ENCODE peak calls at places on chromosomes 11 and 22, in six cellular contexts. T, Y, E, B, Q and K are unnamed samples. For H3K9me2, the result is how much of the 10 kb centered on the place peaks cover.

GRCh38 chr11:66559141-66559861 is 9.1 kb downstream of the CTSF start:
- DNase-seq in B (no peak), Q (no peak), Y (no peak), E (no peak), T (peak), K (no peak)

GRCh38 chr22:28142361-28142801 is 223.3 kb upstream of the PITPNB start:
- DNase-seq in Q (peak), T (no peak), Y (no peak), E (peak), B (peak), K (no peak)

GRCh38 chr11:72195921-72196320 is 4.0 kb downstream of the FOLR1 start:
- DNase-seq in Q (no peak), T (no peak), B (no peak), Y (no peak), E (no peak), K (no peak)

GRCh38 chr11:78539566-78539965 is 35.1 kb downstream of the NARS2 start:
- DNase-seq in T (no peak), E (no peak), Y (no peak), Q (no peak), B (peak), K (no peak)

GRCh38 chr22:29553391-29554224 is at the start of gene THOC5:
- DNase-seq in E (peak), T (peak), Y (peak), Q (peak), B (peak), K (peak)

GRCh38 chr11:89452780-89453179 is 38.4 kb downstream of the NOX4 start:
- DNase-seq in Q (no peak), Y (no peak), T (no peak), E (no peak), B (no peak), K (no peak)

GRCh38 chr11:114110948-114111347 is 51.4 kb downstream of the ZBTB16 start:
- DNase-seq in T (no peak), Q (no peak), E (no peak), Y (no peak), B (no peak), K (no peak)

GRCh38 chr11:119912214-119912613 is 183.2 kb upstream of the NECTIN1 start:
- DNase-seq in T (no peak), E (no peak), B (no peak), Y (no peak), Q (no peak), K (no peak)

GRCh38 chr22:45636668-45637067 is 35.0 kb upstream of the ATXN10 start:
- DNase-seq in B (no peak), T (no peak), E (no peak), Q (no peak), Y (no peak), K (no peak)

GRCh38 chr22:47879346-47879745 is 1116.9 kb downstream of the TBC1D22A start:
- DNase-seq in T (no peak), Y (no peak), B (no peak), E (peak), Q (peak), K (no peak)

GRCh38 chr22:45923812-45924211 is 53.1 kb downstream of the WNT7B start:
- DNase-seq in Y (no peak), B (no peak), E (no peak), T (no peak), Q (no peak), K (no peak)

GRCh38 chr22:19962909-19963806 is 21.5 kb upstream of the TXNRD2 start:
- DNase-seq in Q (peak), B (peak), Y (peak), T (no peak), E (peak), K (no peak)

GRCh38 chr11:86160546-86161149 is 83.9 kb upstream of the EED start:
- DNase-seq in Y (no peak), T (no peak), B (no peak), E (peak), Q (peak), K (no peak)

GRCh38 chr11:102564110-102564509 is 33.6 kb upstream of the MMP7 start:
- DNase-seq in Y (peak), B (peak), T (no peak), Q (peak), E (no peak), K (no peak)

GRCh38 chr11:827146-827860 is 416 bp upstream of the CRACR2B start:
- DNase-seq in B (peak), E (peak), Y (no peak), Q (no peak), T (peak), K (peak)

GRCh38 chr22:19691007-19691720 is 23.1 kb upstream of the SEPTIN5 start:
- DNase-seq in Y (no peak), Q (no peak), T (no peak), E (no peak), B (no peak), K (no peak)

GRCh38 chr11:105991888-105992287 is 30.2 kb downstream of the MSANTD4 start:
- DNase-seq in B (no peak), T (no peak), E (no peak), Y (no peak), Q (no peak), K (no peak)

GRCh38 chr11:83819936-83820549 is 533.9 kb upstream of the CCDC90B start:
- DNase-seq in Y (peak), T (peak), E (no peak), B (peak), Q (peak), K (peak)

GRCh38 chr11:28257761-28258160 is 149.6 kb downstream of the METTL15 start:
- DNase-seq in E (no peak), T (no peak), Y (no peak), B (no peak), Q (no peak), K (no peak)

GRCh38 chr11:80096736-80097135 is 655.9 kb upstream of the TENM4 start:
- DNase-seq in T (no peak), Q (peak), E (peak), B (no peak), Y (no peak), K (no peak)

GRCh38 chr11:62560566-62561103 is 13.1 kb downstream of the EEF1G start:
- DNase-seq in T (peak), B (peak), E (peak), Y (peak), Q (peak), K (peak)

GRCh38 chr11:8683115-8683807 is 669 bp downstream of the RPL27A start:
- DNase-seq in Q (no peak), B (no peak), T (no peak), Y (no peak), E (no peak), K (peak)

GRCh38 chr11:9943346-9944110 is 279.7 kb downstream of the SWAP70 start:
- DNase-seq in E (no peak), B (no peak), Q (no peak), Y (no peak), T (no peak), K (no peak)

GRCh38 chr11:10117709-10118341 is 176.2 kb downstream of the SBF2 start:
- DNase-seq in Q (peak), T (no peak), B (no peak), Y (no peak), E (no peak), K (no peak)

GRCh38 chr11:132895340-132895739 is 637.0 kb downstream of the OPCML start:
- DNase-seq in Y (no peak), Q (no peak), T (no peak), B (peak), E (no peak), K (no peak)

GRCh38 chr11:132901638-132902610 is 630.4 kb downstream of the OPCML start:
- DNase-seq in Q (no peak), E (no peak), Y (no peak), T (no peak), B (no peak), K (no peak)

GRCh38 chr11:132894598-132894997 is 637.7 kb downstream of the OPCML start:
- DNase-seq in T (no peak), Y (no peak), B (peak), E (no peak), Q (no peak), K (no peak)

GRCh38 chr11:132898021-132898420 is 634.3 kb downstream of the OPCML start:
- DNase-seq in Y (no peak), B (no peak), Q (no peak), E (no peak), T (no peak), K (no peak)
- H3K9me2 ChIP-seq in Y (under half), B (under half), Q (under half), E (under half), T (under half), K (under half)

DNA sequence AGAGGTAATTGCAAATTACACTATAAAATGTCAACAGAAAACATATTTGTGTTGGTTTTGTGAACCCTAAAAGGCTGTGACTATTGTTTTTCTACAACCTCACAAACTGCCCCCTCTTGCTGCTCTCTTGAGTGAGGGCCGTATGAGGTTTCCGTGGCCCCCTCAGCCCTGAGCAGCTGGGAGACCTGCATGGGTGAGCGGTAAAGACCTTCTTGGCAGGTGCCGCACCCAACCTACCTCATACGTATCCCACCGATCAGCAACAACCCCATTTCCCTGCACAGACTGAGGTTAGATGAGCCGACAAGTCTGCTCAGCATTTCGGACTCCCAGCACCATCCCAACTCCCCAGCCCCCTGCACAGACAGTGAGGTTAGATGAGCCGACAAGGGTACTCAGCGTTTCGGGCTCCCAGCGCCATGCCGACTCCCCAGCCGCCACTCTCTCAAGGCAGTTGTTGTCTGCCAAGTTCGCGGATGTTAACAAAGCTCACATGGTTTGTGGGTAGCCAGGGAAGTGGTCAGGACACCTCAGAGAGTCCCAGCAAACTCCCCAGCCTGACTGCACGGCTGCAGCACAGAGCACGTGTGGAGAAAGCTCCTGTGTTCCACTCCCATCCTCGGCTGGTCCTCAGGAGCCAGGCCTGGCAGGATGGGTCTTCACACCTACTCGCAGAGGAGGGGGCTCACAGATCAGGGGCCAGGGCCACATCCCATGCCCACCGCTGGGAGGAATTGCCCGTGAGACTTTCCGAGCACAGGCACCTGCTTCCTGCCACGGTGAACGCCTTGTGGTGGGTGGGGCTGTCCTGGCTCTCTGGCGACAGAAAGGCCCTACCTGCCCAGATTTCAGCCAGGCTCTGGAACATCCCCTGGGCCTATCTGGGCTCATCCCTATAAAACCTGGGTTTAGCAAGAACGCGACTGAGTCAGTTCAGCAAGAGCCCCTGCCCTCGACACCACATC is 502.9 kb downstream of the BRD1 start:
- DNase-seq in E (no peak), Q (no peak), Y (no peak), B (no peak), T (peak), K (no peak)
- H3K4me2 ChIP-seq in E (no peak), Q (no peak), Y (no peak), B (no peak), T (no peak), K (no peak)

DNA sequence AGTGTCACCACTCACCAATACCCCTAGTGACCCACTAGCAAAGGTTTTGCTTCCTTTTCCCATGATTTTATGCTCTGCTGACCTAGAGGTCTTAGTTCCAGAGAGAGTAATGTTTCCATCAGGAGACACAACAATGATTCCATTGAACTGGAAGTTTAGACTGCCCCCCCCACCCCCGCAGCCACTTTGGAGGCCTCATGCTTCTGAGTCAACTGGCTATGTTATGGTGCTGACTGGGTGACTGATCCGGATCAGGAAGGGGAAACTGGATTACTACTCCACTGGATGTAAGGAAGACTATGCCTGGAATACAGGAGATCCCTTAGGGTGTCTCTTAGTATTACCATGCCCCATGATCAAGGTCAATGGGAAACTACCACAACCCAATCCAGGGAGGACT is 633.6 kb downstream of the OPCML start:
- DNase-seq in B (no peak), T (no peak), Q (no peak), Y (no peak), E (no peak), K (no peak)
- H3K9me2 ChIP-seq in B (under half), T (under half), Q (under half), Y (under half), E (under half), K (under half)

GRCh38 chr11:128342511-128343133 is 244.7 kb downstream of the ETS1 start:
- DNase-seq in B (peak), Y (no peak), T (no peak), E (peak), Q (peak), K (peak)
- H3K4me2 ChIP-seq in B (no peak), Y (no peak), T (no peak), E (peak), Q (peak), K (no peak)

DNA sequence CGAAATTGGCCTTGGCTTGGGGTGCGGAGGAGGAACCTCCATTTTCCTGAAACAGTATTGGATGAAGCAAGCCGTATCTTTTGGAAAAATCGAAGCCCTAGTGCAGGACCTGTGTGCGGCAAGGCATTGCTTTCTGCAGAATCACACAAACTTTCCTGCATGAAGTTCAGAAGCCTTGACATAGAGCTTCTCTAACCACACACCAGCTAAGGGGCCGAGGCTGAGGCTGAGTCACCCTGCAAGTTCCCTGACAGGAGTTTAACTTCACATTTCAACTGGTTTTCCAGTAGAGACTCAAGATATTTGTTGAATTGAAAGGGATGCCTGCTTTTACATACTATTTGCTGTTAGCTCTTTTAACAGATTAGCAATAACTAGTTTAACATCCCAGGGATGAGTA is 67.8 kb downstream of the TCF20 start:
- DNase-seq in B (no peak), T (no peak), E (no peak), Q (no peak), Y (no peak), K (no peak)
- H3K9me2 ChIP-seq in B (under half), T (under half), E (under half), Q (under half), Y (under half), K (under half)

GRCh38 chr11:6319001-6319878 is 1.1 kb downstream of the CAVIN3 start:
- DNase-seq in Y (no peak), B (peak), E (peak), Q (no peak), T (peak), K (no peak)
- H3K4me2 ChIP-seq in Y (peak), B (peak), E (peak), Q (no peak), T (peak), K (no peak)

DNA sequence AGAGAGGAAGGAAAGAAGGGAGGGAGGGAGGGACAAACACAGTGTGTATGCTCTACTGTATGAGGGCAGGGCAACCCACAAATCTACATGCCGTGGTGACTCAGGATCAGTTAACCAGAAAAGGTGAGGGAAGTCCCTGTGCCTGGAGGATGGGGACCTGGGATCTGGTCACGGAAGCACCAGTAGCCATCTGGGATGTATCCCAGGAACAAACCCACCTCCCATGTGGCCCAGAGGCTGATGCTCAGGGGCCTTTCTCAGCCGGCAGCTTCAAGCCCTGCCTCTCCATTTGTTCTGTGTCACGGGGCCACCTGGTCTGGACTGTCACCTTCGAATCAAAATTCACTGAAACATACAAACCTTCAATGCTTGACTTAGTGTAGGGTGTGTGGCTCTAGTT is 23.3 kb upstream of the RTL6 start:
- DNase-seq in Y (no peak), Q (no peak), B (no peak), E (no peak), T (no peak), K (no peak)
- H3K9me2 ChIP-seq in Y (under half), Q (under half), B (under half), E (under half), T (under half), K (under half)

DNA sequence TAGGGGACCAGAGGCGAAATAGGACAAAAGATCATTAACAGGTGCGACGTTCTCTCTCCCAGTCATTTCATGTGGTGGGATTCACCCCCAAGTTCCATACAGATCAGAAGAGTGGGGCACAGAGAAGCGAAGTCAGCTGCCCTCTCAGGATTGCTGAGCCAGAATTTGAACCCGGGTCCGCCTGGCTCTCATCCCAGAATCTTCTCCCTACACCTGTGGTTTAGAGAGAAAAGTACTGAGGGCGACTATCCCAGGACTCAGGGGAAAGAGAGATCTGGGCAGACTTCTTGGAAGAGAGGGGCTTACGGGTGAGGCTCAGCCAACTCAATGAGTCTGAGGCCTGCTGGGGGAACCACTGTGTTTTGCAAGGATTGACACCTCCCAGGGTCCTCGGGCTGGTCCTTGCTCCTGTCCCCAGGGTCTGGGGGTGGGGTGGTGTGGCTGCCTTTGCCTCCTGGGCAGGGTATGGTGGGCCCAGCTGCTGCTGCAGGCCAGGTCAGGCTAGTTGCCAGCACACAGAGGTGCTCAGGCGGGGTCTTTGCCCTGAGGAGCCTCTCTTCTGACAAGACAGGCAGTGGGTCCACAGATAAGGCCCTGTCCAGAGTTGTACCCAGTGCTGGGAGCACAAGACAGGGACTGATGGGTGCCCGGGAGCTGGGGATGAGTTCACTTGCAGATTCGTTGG is 1.1 kb downstream of the CAPN5 start:
- DNase-seq in B (no peak), Q (no peak), Y (no peak), T (no peak), E (no peak), K (no peak)
- H3K4me2 ChIP-seq in B (peak), Q (peak), Y (peak), T (peak), E (peak), K (peak)